ENCODE peak calls at places on chromosome 10, in six cellular contexts. C, V, D, J, L and Q are unnamed samples.
A peak's percentile ranks its signal among the peaks of the same experiment; 100 is the strongest.

GRCh38 chr10:133262696-133263095 is 14.0 kb downstream of the ADAM8 start:
- DNase-seq in L (no peak), J (no peak), C (peak; percentile 31), V (no peak), D (no peak), Q (no peak)

GRCh38 chr10:30591249-30591670 is 38.3 kb downstream of the LYZL2 start:
- DNase-seq in D (peak; percentile 73), L (no peak), J (peak; percentile 8), V (no peak), C (peak; percentile 25), Q (peak; percentile 43)

GRCh38 chr10:82882722-82883121 is 1007.7 kb downstream of the NRG3 start:
- DNase-seq in V (no peak), L (no peak), C (no peak), D (no peak), J (no peak), Q (no peak)

GRCh38 chr10:31520982-31521381 is 202.0 kb downstream of the ZEB1 start:
- DNase-seq in C (no peak), V (no peak), J (no peak), D (no peak), L (no peak), Q (no peak)

GRCh38 chr10:111146025-111146640 is 69.3 kb downstream of the ADRA2A start:
- DNase-seq in V (no peak), J (no peak), L (no peak), D (no peak), C (no peak), Q (peak; percentile 59)

GRCh38 chr10:82757907-82758306 is 882.9 kb downstream of the NRG3 start:
- DNase-seq in J (no peak), L (no peak), D (no peak), C (no peak), V (no peak), Q (no peak)

GRCh38 chr10:97531401-97531985 is 32.8 kb downstream of the UBTD1 start:
- DNase-seq in D (no peak), L (no peak), V (no peak), J (no peak), C (no peak), Q (no peak)

GRCh38 chr10:57249615-57250281 is 888.7 kb upstream of the ZWINT start:
- DNase-seq in J (no peak), D (no peak), C (no peak), L (no peak), V (no peak), Q (peak; percentile 20)

GRCh38 chr10:48519731-48520506 is 85.0 kb downstream of the ARHGAP22 start:
- DNase-seq in J (no peak), V (no peak), C (no peak), L (no peak), D (no peak), Q (no peak)

GRCh38 chr10:124545346-124545745 is 83.7 kb downstream of the LHPP start:
- DNase-seq in C (no peak), D (peak; percentile 91), L (no peak), J (no peak), V (no peak), Q (no peak)

GRCh38 chr10:100377830-100378229 is 30.8 kb downstream of the SCD start:
- DNase-seq in V (no peak), L (no peak), C (no peak), J (no peak), D (no peak), Q (no peak)

GRCh38 chr10:26675873-26676257 is 21.6 kb upstream of the PDSS1 start:
- DNase-seq in D (no peak), J (no peak), C (no peak), L (no peak), V (no peak), Q (no peak)

GRCh38 chr10:93267521-93267920 is 193.8 kb downstream of the CYP26A1 start:
- DNase-seq in C (no peak), J (no peak), D (no peak), L (no peak), V (no peak), Q (peak; percentile 30)

GRCh38 chr10:13759167-13759566 is 172.4 kb downstream of the PRPF18 start:
- DNase-seq in D (no peak), L (no peak), C (no peak), V (no peak), J (no peak), Q (no peak)

GRCh38 chr10:89663144-89663543 is 18.1 kb upstream of the PANK1 start:
- DNase-seq in C (no peak), D (no peak), V (no peak), L (no peak), J (no peak), Q (no peak)

GRCh38 chr10:24722676-24723385 is 856 bp downstream of the ARHGAP21 start:
- DNase-seq in L (peak; percentile 76), V (peak; percentile 91), J (peak; percentile 45), D (no peak), C (peak; percentile 61), Q (peak; percentile 52)
- H3K27ac ChIP-seq in L (peak overlapping the region; percentile 99), V (peak overlapping the region; percentile 78), J (no peak overlapping the region), D (no peak overlapping the region), C (peak overlapping the region; percentile 96), Q (peak overlapping the region; percentile 94)

GRCh38 chr10:96043157-96043894 is at the start of gene CCNJ:
- DNase-seq in L (peak; percentile 89), V (peak; percentile 96), C (peak; percentile 89), D (peak; percentile 86), J (peak; percentile 76), Q (peak; percentile 92)

GRCh38 chr10:96044686-96045085 is 1.3 kb downstream of the CCNJ start:
- DNase-seq in V (no peak), D (peak; percentile 41), J (no peak), L (no peak), C (no peak), Q (no peak)

GRCh38 chr10:96038476-96039387 is 4.7 kb upstream of the CCNJ start:
- DNase-seq in C (no peak), V (no peak), L (no peak), D (no peak), J (no peak), Q (no peak)

GRCh38 chr10:96043895-96044580 is 655 bp downstream of the CCNJ start:
- DNase-seq in J (peak; percentile 29), L (peak; percentile 35), C (peak; percentile 55), V (peak; percentile 83), D (peak; percentile 69), Q (peak; percentile 67)

DNA sequence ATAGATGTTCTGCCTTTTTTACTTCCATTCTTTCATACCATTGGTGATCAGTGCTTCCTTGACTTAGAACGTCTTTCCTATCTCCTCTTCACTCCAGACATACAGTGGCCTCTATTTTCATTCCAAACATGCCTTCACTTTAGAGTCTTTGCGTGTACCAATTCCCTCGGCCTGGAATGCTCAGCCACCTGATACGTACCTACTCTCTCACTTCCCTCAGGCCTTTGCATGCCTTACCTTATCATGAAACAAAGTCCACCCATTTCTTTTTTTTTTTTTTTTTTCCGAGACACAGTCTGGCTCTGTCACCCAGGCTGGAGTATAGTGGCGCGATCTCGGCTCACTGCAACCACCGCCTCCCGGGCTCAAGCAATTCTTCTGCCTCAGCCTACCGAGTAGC is 2.2 kb upstream of the CCNJ start:
- DNase-seq in D (no peak), L (no peak), V (no peak), C (no peak), J (no peak), Q (no peak)
- H3K27ac ChIP-seq in D (no peak overlapping the region), L (no peak overlapping the region), V (no peak overlapping the region), C (no peak overlapping the region), J (no peak overlapping the region), Q (no peak overlapping the region)

GRCh38 chr10:102656026-102656425 is 11.7 kb downstream of the TRIM8 start:
- DNase-seq in J (no peak), C (no peak), L (no peak), D (no peak), V (no peak), Q (no peak)

GRCh38 chr10:102656791-102657371 is 12.6 kb downstream of the TRIM8 start:
- DNase-seq in C (no peak), J (no peak), V (no peak), D (no peak), L (no peak), Q (no peak)

GRCh38 chr10:102657451-102657850 is 13.2 kb downstream of the TRIM8 start:
- DNase-seq in J (no peak), V (no peak), D (no peak), L (no peak), C (no peak), Q (no peak)

GRCh38 chr10:102658802-102659201 is 14.5 kb downstream of the TRIM8 start:
- DNase-seq in D (no peak), C (no peak), V (no peak), J (no peak), L (no peak), Q (no peak)

DNA sequence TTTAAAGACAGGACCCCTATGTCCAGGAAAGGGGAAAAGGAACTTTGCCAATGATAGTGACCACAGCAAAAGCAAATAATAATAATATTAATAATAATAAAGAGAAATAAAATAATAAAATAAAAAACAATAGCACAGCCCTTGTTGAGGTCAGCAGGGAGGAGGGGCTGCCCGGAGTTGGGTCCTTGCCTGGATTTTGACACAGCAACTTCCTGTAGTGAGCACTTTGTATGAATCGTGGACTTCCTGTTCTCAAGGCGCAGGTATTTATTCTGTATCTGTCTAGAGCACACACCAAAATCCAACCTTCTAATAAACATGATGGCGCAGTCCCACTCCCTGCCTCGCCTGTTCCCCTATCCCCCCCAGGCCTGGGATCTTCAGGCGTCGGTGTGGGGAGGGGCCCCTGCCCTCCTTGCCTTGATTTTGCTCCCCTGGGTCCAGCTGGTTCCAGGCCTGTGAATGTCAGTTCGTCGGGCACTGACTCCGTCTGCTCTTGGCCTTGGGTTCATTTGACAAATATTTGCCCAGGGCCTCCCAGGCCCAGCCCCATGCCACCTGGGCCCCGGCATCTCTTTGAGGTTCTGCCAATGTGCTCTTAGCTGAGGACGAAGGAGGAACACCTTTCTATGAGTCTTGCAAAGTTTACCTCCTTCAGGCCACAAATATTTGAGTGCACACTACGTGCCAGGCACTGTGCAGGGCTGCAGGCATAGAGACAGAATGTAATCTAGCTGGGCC is 13.9 kb downstream of the TRIM8 start:
- DNase-seq in D (no peak), L (no peak), V (no peak), J (no peak), C (no peak), Q (no peak)
- H3K27ac ChIP-seq in D (no peak overlapping the region), L (peak overlapping the region; percentile 71), V (no peak overlapping the region), J (peak overlapping the region; percentile 50), C (peak overlapping the region; percentile 35), Q (peak overlapping the region; percentile 39)

GRCh38 chr10:62194924-62195674 is 73.5 kb downstream of the RTKN2 start:
- DNase-seq in V (no peak), L (no peak), J (no peak), C (no peak), D (no peak), Q (no peak)
- H3K27ac ChIP-seq in V (no peak overlapping the region), L (no peak overlapping the region), J (no peak overlapping the region), C (no peak overlapping the region), D (no peak overlapping the region), Q (no peak overlapping the region)

GRCh38 chr10:17453377-17454091 is 861 bp downstream of the ST8SIA6 start:
- DNase-seq in D (no peak), J (peak; percentile 26), L (peak; percentile 28), V (peak; percentile 84), C (peak; percentile 12), Q (peak; percentile 54)
- H3K27ac ChIP-seq in D (no peak overlapping the region), J (no peak overlapping the region), L (peak overlapping the region; percentile 89), V (no peak overlapping the region), C (no peak overlapping the region), Q (no peak overlapping the region)